ENCODE peak calls at places on chromosomes 3 and 15, in nine cellular contexts. E, B, O, R, J, M, P, K and V are unnamed samples. For H3K36me3 and H3K27me3, the result is how much of the 10 kb centered on the place peaks cover.

GRCh38 chr3:98952404-98952803 is 50.9 kb upstream of the DCBLD2 start:
- DNase-seq in E (no peak), B (no peak), O (no peak), R (no peak), J (no peak), M (no peak), P (no peak), K (no peak), V (peak)

GRCh38 chr15:57696146-57696545 is 10.4 kb upstream of the POLR2M start:
- DNase-seq in E (no peak), B (no peak), O (no peak), R (no peak), J (no peak), M (no peak), P (no peak), K (no peak), V (no peak)

GRCh38 chr3:40417845-40418543 is 31.0 kb downstream of the ENTPD3 start:
- DNase-seq in E (no peak), B (no peak), O (no peak), R (no peak), J (no peak), M (no peak), P (no peak), K (peak), V (no peak)

GRCh38 chr3:164572436-164572835 is 505.9 kb downstream of the SI start:
- DNase-seq in E (no peak), B (no peak), O (no peak), R (no peak), J (no peak), M (no peak), P (no peak), K (no peak), V (no peak)

GRCh38 chr3:145981057-145981456 is 179.9 kb downstream of the PLOD2 start:
- DNase-seq in E (no peak), B (no peak), O (no peak), R (no peak), J (no peak), M (no peak), P (no peak), K (no peak), V (no peak)

GRCh38 chr3:60774617-60775016 is 476.6 kb downstream of the FHIT start:
- DNase-seq in E (no peak), B (no peak), O (no peak), R (no peak), J (no peak), M (no peak), P (no peak), K (peak), V (no peak)

GRCh38 chr3:46065294-46065705 is 38.0 kb upstream of the XCR1 start:
- DNase-seq in E (peak), B (peak), O (no peak), R (peak), J (peak), M (peak), P (no peak), K (peak), V (no peak)

GRCh38 chr3:17891139-17891850 is 148.9 kb upstream of the TBC1D5 start:
- DNase-seq in E (no peak), B (peak), O (no peak), R (no peak), J (no peak), M (no peak), P (no peak), K (peak), V (no peak)

GRCh38 chr15:30036304-30036703 is 46.5 kb upstream of the GOLGA8J start:
- DNase-seq in E (no peak), B (no peak), O (no peak), R (no peak), J (no peak), M (no peak), P (no peak), K (no peak), V (no peak)

GRCh38 chr3:172517859-172518466 is 5.3 kb downstream of the TNFSF10 start:
- DNase-seq in E (no peak), B (no peak), O (no peak), R (peak), J (no peak), M (no peak), P (no peak), K (no peak), V (no peak)

GRCh38 chr3:140585828-140586227 is 92.0 kb upstream of the TRIM42 start:
- DNase-seq in E (no peak), B (peak), O (no peak), R (no peak), J (no peak), M (no peak), P (no peak), K (no peak), V (no peak)

GRCh38 chr15:89356634-89357298 is 22.1 kb upstream of the POLG start:
- DNase-seq in E (no peak), B (no peak), O (no peak), R (no peak), J (no peak), M (no peak), P (no peak), K (peak), V (peak)

GRCh38 chr3:23648326-23648964 is 157.3 kb upstream of the UBE2E1 start:
- DNase-seq in E (no peak), B (peak), O (no peak), R (no peak), J (no peak), M (no peak), P (no peak), K (peak), V (peak)

GRCh38 chr3:55481067-55481917 is 5.8 kb downstream of the WNT5A start:
- DNase-seq in E (no peak), B (peak), O (peak), R (no peak), J (peak), M (no peak), P (no peak), K (peak), V (peak)

GRCh38 chr15:57667171-57667924 is 39.2 kb upstream of the POLR2M start:
- DNase-seq in E (no peak), B (peak), O (peak), R (no peak), J (no peak), M (no peak), P (no peak), K (peak), V (peak)

GRCh38 chr15:57235865-57236264 is 140.4 kb upstream of the CGNL1 start:
- DNase-seq in E (no peak), B (peak), O (no peak), R (no peak), J (no peak), M (no peak), P (no peak), K (no peak), V (peak)

GRCh38 chr3:2156244-2156847 is 57.7 kb downstream of the CNTN4 start:
- DNase-seq in E (no peak), B (no peak), O (peak), R (no peak), J (peak), M (no peak), P (no peak), K (peak), V (no peak)

GRCh38 chr3:71035314-71035713 is 548.2 kb downstream of the FOXP1 start:
- DNase-seq in E (no peak), B (peak), O (no peak), R (no peak), J (no peak), M (no peak), P (no peak), K (peak), V (peak)

GRCh38 chr3:62145086-62145757 is 228.1 kb downstream of the FEZF2 start:
- DNase-seq in E (no peak), B (no peak), O (no peak), R (no peak), J (no peak), M (no peak), P (no peak), K (no peak), V (no peak)

GRCh38 chr3:52237659-52238172 is 1.2 kb downstream of the TWF2 start:
- DNase-seq in E (no peak), B (peak), O (peak), R (no peak), J (peak), M (peak), P (peak), K (peak), V (peak)

GRCh38 chr3:45225465-45226205 is 452 bp downstream of the TMEM158 start:
- DNase-seq in E (no peak), B (no peak), O (peak), R (peak), J (no peak), M (no peak), P (no peak), K (peak), V (peak)

GRCh38 chr3:53126646-53127045 is 3.6 kb downstream of the RFT1 start:
- DNase-seq in E (no peak), B (no peak), O (no peak), R (no peak), J (no peak), M (no peak), P (no peak), K (no peak), V (no peak)

GRCh38 chr15:55740981-55741591 is 1.9 kb downstream of the PRTG start:
- DNase-seq in E (no peak), B (no peak), O (no peak), R (no peak), J (no peak), M (no peak), P (no peak), K (no peak), V (no peak)

GRCh38 chr3:174440350-174440716 is 418.8 kb upstream of the NAALADL2 start:
- DNase-seq in E (no peak), B (peak), O (no peak), R (no peak), J (no peak), M (no peak), P (no peak), K (peak), V (peak)

GRCh38 chr15:41936649-41937567 is 35.4 kb downstream of the EHD4 start:
- DNase-seq in E (no peak), B (peak), O (no peak), R (peak), J (peak), M (no peak), P (no peak), K (no peak), V (no peak)

GRCh38 chr3:145767909-145768308 is 393.1 kb downstream of the PLOD2 start:
- DNase-seq in E (no peak), B (no peak), O (no peak), R (no peak), J (no peak), M (no peak), P (no peak), K (peak), V (no peak)

GRCh38 chr15:99100245-99101173 is 4.4 kb upstream of the SYNM start:
- DNase-seq in E (no peak), B (peak), O (peak), R (peak), J (peak), M (no peak), P (no peak), K (peak), V (peak)

GRCh38 chr15:22806156-22806555 is 19.7 kb downstream of the NIPA1 start:
- DNase-seq in E (no peak), B (no peak), O (no peak), R (no peak), J (no peak), M (no peak), P (no peak), K (no peak), V (no peak)

GRCh38 chr3:95277614-95278013 is 1214.8 kb downstream of the NSUN3 start:
- DNase-seq in E (no peak), B (no peak), O (no peak), R (no peak), J (no peak), M (no peak), P (no peak), K (peak), V (no peak)

GRCh38 chr3:65597225-65597951 is 441.3 kb downstream of the MAGI1 start:
- DNase-seq in E (no peak), B (peak), O (peak), R (no peak), J (no peak), M (peak), P (no peak), K (no peak), V (no peak)

GRCh38 chr3:130773371-130773770 is 26.7 kb upstream of the PIK3R4 start:
- DNase-seq in E (no peak), B (no peak), O (no peak), R (no peak), J (no peak), M (no peak), P (no peak), K (no peak), V (peak)

GRCh38 chr15:51318382-51319150 is 19.8 kb downstream of the CYP19A1 start:
- DNase-seq in E (no peak), B (no peak), O (no peak), R (no peak), J (no peak), M (no peak), P (no peak), K (no peak), V (no peak)

GRCh38 chr15:51314391-51315337 is 23.7 kb downstream of the CYP19A1 start:
- DNase-seq in E (no peak), B (no peak), O (no peak), R (no peak), J (no peak), M (no peak), P (no peak), K (no peak), V (no peak)

GRCh38 chr15:51312754-51313390 is 25.5 kb downstream of the CYP19A1 start:
- DNase-seq in E (no peak), B (peak), O (no peak), R (no peak), J (no peak), M (no peak), P (no peak), K (peak), V (no peak)

GRCh38 chr15:51313644-51314280 is 24.6 kb downstream of the CYP19A1 start:
- DNase-seq in E (no peak), B (no peak), O (no peak), R (no peak), J (no peak), M (no peak), P (no peak), K (no peak), V (no peak)

DNA sequence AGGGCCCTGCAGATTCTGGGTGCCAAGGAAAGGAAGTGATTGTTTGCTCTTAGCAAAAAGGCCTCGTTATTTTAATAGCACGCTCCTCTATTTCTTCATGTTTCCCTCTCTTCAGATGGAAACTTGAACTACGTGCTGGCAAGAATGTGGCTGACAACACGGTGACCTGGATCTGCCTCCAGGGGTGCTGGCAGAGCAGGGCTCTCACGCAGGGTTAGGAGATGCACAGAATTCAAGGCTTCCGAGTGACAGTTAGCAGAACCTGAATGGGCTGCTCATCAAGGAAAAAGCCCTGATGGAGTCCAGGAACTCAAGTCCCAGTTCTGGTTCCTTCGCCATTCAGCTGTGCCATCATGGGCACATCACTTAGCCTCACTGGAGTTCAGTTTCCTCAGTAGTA is 22.7 kb downstream of the CYP19A1 start:
- DNase-seq in E (no peak), B (no peak), O (no peak), R (no peak), J (no peak), M (no peak), P (no peak), K (no peak), V (no peak)
- H3K4me3 ChIP-seq in E (no peak), B (no peak), O (no peak), R (no peak), J (no peak), M (no peak), P (no peak), K (no peak), V (no peak)

DNA sequence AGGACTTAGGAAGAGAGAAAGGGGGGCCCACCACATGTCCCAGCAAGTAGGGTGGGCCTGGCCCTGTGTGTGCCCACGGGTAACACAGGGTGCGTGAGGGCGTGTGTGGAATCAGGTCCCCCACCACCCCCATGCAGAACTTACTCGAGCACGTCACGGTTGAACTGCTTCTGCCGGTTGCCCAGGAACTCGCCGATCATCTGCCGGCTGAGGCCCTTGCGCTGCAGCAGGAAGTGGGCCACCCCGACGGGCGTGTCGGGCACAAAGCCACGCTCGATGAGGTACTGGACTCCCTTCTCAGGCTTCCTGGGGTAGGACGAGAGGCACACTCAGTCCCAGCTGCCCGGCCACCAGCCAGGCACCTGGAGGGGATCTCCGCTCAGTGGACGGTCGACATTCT is 83.1 kb upstream of the RPL32 start:
- DNase-seq in E (no peak), B (no peak), O (peak), R (no peak), J (no peak), M (no peak), P (no peak), K (no peak), V (no peak)
- H3K36me3 ChIP-seq in E (under half), B (under half), O (under half), R (half or more), J (half or more), M (under half), P (half or more), K (under half), V (under half)

DNA sequence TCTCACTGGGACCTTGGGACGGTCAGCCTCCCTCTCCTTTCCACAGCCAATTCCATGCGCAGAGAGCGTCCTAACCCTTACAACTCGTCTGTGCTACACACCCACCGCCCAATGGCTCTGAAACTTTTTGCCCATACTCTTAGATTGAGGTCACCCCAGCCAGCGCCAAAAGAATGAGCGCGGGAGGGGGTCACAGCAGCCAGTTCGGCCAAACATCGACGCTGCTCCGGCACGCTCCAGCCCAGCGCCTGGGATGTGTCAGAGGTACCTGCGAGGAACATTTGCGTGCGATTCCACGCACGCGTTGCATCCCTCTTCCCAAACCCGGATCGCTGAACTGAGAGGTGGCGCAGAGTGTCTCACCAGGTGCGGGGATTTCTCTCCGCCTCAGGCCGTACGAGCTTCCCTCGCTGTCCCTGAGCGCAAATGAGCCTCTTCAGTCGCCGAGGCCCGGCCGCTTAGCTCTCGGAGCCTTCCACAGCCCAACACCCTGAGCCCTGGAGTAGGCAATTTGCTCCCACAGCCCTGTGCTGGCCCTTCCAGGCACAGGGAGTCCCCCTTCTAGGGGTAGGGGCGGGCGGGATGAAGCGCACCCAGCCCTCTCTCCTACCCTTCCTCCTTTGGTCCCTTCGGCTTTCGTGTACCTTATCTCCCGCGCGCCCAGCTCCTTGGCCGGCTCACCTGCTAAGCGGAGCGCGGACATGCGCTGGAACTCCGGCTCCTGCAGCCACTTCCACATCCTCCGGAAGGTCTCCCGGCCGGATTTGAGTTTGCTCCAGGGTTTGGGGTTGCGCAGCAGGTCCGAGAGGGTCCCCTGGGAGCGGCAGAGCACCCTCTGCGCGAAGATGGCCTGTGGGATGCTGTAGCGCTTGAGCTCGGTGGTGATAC is 1.8 kb downstream of the ONECUT1 start:
- DNase-seq in E (no peak), B (no peak), O (peak), R (no peak), J (no peak), M (no peak), P (no peak), K (no peak), V (no peak)
- H3K27me3 ChIP-seq in E (under half), B (half or more), O (half or more), R (half or more), J (under half), M (half or more), P (half or more), K (under half), V (half or more)

GRCh38 chr3:158103956-158104338 is 2.3 kb downstream of the SHOX2 start:
- DNase-seq in E (no peak), B (no peak), O (peak), R (no peak), J (no peak), M (no peak), P (no peak), K (no peak), V (no peak)
- H3K4me3 ChIP-seq in E (peak), B (no peak), O (no peak), R (no peak), J (no peak), M (peak), P (peak), K (no peak), V (peak)

DNA sequence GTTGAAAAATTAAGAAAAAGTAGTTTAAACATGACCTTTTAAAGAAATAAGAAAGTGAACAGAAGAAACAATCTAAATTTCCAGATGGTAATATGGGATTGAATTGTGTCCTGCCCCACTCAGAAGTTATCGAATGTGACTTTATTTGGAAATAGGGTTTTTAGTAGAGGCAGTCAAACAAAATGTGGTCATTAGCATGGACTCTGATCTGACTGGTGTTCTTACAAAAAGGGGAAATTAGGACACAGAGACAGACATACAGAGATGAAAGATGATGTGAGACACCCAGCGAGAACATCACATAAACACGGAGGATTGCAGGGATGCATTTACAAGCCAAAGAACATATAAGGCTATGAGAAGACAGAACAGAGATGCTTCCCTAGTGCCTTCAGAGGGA is 73.2 kb downstream of the XRN1 start:
- DNase-seq in E (no peak), B (no peak), O (no peak), R (no peak), J (no peak), M (no peak), P (no peak), K (no peak), V (no peak)
- H3K36me3 ChIP-seq in E (under half), B (under half), O (under half), R (under half), J (half or more), M (under half), P (under half), K (under half), V (under half)

GRCh38 chr15:67512933-67513714 is 7.8 kb upstream of the C15orf61 start:
- DNase-seq in E (no peak), B (no peak), O (no peak), R (no peak), J (no peak), M (no peak), P (no peak), K (no peak), V (no peak)
- H3K27me3 ChIP-seq in E (under half), B (under half), O (under half), R (under half), J (under half), M (under half), P (under half), K (under half), V (under half)

GRCh38 chr15:83533548-83533947 is 86.4 kb downstream of the SH3GL3 start:
- DNase-seq in E (no peak), B (no peak), O (no peak), R (no peak), J (no peak), M (no peak), P (no peak), K (no peak), V (no peak)

DNA sequence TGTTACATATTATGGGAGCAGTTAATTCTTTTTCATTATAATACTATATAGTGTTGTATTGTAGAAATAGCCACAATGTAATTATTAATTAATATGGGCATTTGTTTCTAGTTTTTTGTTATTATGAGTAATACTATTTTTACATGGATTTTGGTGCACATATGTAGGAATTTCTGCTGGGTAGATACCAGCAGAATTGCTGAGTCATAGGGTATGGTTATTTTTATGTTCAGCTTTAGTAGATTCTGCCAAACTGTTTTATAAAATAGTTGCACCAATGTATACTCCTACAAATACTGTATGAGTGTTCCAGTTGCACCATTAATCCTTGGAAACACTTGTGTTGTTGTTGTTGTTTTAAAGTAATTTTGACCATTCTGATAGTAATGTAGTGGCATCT is 91.5 kb downstream of the SH3GL3 start:
- DNase-seq in E (no peak), B (no peak), O (no peak), R (no peak), J (no peak), M (no peak), P (no peak), K (no peak), V (no peak)
- H3K4me3 ChIP-seq in E (no peak), B (no peak), O (no peak), R (no peak), J (no peak), M (no peak), P (no peak), K (no peak), V (no peak)